ENCODE peak calls at places on chromosomes 1 and 21, in five cellular contexts. One of them, this sample, is unnamed.

GRCh38 chr1:102799496-102799895 is 308.8 kb downstream of the COL11A1 start:
- DNase-seq in cardiac fibroblast: peak; percentile 65
- DNase-seq in astrocyte of the spinal cord: peak; percentile 57
- DNase-seq in psoas muscle: no peak
- DNase-seq in WTC11: no peak
- DNase-seq in this sample: peak; percentile 3

GRCh38 chr1:14183312-14183711 is 415.2 kb upstream of the KAZN start:
- DNase-seq in astrocyte of the spinal cord: no peak
- DNase-seq in WTC11: no peak
- DNase-seq in psoas muscle: no peak
- DNase-seq in cardiac fibroblast: no peak
- DNase-seq in this sample: no peak

GRCh38 chr1:50458507-50458906 is 35.3 kb upstream of the DMRTA2 start:
- DNase-seq in psoas muscle: no peak
- DNase-seq in cardiac fibroblast: no peak
- DNase-seq in astrocyte of the spinal cord: peak; percentile 13
- DNase-seq in WTC11: no peak
- DNase-seq in this sample: no peak

GRCh38 chr1:62175568-62176179 is 19.0 kb upstream of the L1TD1 start:
- DNase-seq in cardiac fibroblast: peak; percentile 61
- DNase-seq in astrocyte of the spinal cord: peak; percentile 58
- DNase-seq in psoas muscle: no peak
- DNase-seq in WTC11: peak; percentile 45
- DNase-seq in this sample: peak; percentile 42

GRCh38 chr21:37564341-37564923 is 197.9 kb downstream of the DYRK1A start:
- DNase-seq in astrocyte of the spinal cord: peak; percentile 99
- DNase-seq in psoas muscle: peak; percentile 93
- DNase-seq in cardiac fibroblast: peak; percentile 99
- DNase-seq in WTC11: peak; percentile 37
- DNase-seq in this sample: peak; percentile 99

GRCh38 chr1:198677027-198677426 is 38.2 kb downstream of the PTPRC start:
- DNase-seq in psoas muscle: no peak
- DNase-seq in WTC11: no peak
- DNase-seq in cardiac fibroblast: peak; percentile 20
- DNase-seq in astrocyte of the spinal cord: no peak
- DNase-seq in this sample: peak; percentile 18

GRCh38 chr1:36520771-36521420 is 38.2 kb upstream of the CSF3R start:
- DNase-seq in WTC11: no peak
- DNase-seq in astrocyte of the spinal cord: no peak
- DNase-seq in psoas muscle: no peak
- DNase-seq in cardiac fibroblast: no peak
- DNase-seq in this sample: no peak

GRCh38 chr1:38728176-38728908 is 131.2 kb downstream of the RRAGC start:
- DNase-seq in psoas muscle: no peak
- DNase-seq in WTC11: no peak
- DNase-seq in astrocyte of the spinal cord: peak; percentile 72
- DNase-seq in cardiac fibroblast: peak; percentile 78
- DNase-seq in this sample: peak; percentile 1

GRCh38 chr1:47725000-47725731 is 272.0 kb downstream of the TRABD2B start:
- DNase-seq in WTC11: peak; percentile 77
- DNase-seq in psoas muscle: no peak
- DNase-seq in cardiac fibroblast: no peak
- DNase-seq in astrocyte of the spinal cord: no peak
- DNase-seq in this sample: no peak

GRCh38 chr1:97632075-97632474 is 288.8 kb downstream of the DPYD start:
- DNase-seq in psoas muscle: no peak
- DNase-seq in WTC11: no peak
- DNase-seq in cardiac fibroblast: peak; percentile 61
- DNase-seq in astrocyte of the spinal cord: peak; percentile 68
- DNase-seq in this sample: peak; percentile 6

GRCh38 chr1:33168556-33169289 is 13.1 kb downstream of the TRIM62 start:
- DNase-seq in WTC11: no peak
- DNase-seq in psoas muscle: no peak
- DNase-seq in cardiac fibroblast: no peak
- DNase-seq in astrocyte of the spinal cord: no peak
- DNase-seq in this sample: no peak

GRCh38 chr1:53959664-53960250 is 13.6 kb downstream of the LRRC42 start:
- DNase-seq in cardiac fibroblast: peak; percentile 48
- DNase-seq in WTC11: no peak
- DNase-seq in psoas muscle: no peak
- DNase-seq in astrocyte of the spinal cord: peak; percentile 22
- DNase-seq in this sample: peak; percentile 30

GRCh38 chr1:18919949-18920348 is 17.6 kb upstream of the ALDH4A1 start:
- DNase-seq in astrocyte of the spinal cord: no peak
- DNase-seq in psoas muscle: no peak
- DNase-seq in WTC11: no peak
- DNase-seq in cardiac fibroblast: no peak
- DNase-seq in this sample: no peak

GRCh38 chr1:18920931-18921330 is 18.6 kb upstream of the ALDH4A1 start:
- DNase-seq in psoas muscle: no peak
- DNase-seq in cardiac fibroblast: no peak
- DNase-seq in astrocyte of the spinal cord: no peak
- DNase-seq in WTC11: no peak
- DNase-seq in this sample: no peak

GRCh38 chr1:18922319-18922726 is 20.0 kb upstream of the ALDH4A1 start:
- DNase-seq in astrocyte of the spinal cord: peak; percentile 83
- DNase-seq in WTC11: no peak
- DNase-seq in psoas muscle: peak; percentile 86
- DNase-seq in cardiac fibroblast: peak; percentile 90
- DNase-seq in this sample: peak; percentile 83

GRCh38 chr1:18922848-18923475 is 20.6 kb upstream of the ALDH4A1 start:
- DNase-seq in WTC11: no peak
- DNase-seq in psoas muscle: peak; percentile 62
- DNase-seq in cardiac fibroblast: no peak
- DNase-seq in astrocyte of the spinal cord: no peak
- DNase-seq in this sample: no peak

DNA sequence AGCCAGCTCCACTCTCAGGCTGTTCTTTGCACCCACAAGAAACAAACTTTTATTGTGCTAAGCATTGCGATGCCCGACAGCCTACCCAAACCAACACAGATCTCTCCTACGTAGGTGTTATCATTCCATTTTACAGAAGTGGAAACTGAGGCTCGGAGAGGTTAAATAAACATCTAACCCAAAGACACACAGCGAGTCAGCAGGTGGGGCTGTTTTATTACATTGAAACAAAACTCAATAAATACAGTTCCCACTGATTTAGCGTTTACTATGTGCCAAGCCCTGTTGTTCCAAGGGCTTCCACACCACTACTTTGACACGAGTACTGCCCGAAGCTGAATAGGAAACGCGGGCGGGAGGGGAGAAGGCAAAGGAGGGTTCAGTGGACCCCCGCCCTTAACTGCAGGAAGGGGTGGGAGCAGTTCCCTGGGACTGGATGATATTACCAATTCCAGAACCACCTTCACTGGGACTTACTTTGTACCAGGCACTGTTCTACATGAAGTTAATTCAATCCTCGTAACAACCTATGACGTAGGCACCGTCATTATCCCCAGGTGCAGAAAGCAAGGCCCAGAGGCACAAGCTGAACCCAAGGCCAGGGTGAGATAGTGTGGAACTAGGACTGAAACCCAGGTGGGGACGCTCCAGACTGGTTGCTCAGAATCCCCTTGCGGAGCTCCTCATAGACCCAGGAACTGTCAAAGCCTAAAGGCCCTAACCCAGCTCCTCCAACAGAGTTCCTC is 19.3 kb upstream of the ALDH4A1 start:
- DNase-seq in cardiac fibroblast: no peak
- DNase-seq in astrocyte of the spinal cord: no peak
- DNase-seq in psoas muscle: no peak
- DNase-seq in WTC11: no peak
- DNase-seq in this sample: no peak
- TF ChIP-seq CTCF in cardiac fibroblast: peak; percentile 14
- TF ChIP-seq CTCF in astrocyte of the spinal cord: peak; percentile 18
- TF ChIP-seq CTCF in psoas muscle: no peak
- TF ChIP-seq CTCF in WTC11: no peak
- TF ChIP-seq CTCF in this sample: peak; percentile 46

GRCh38 chr1:65266501-65266900 is 42.8 kb upstream of the DNAJC6 start:
- DNase-seq in WTC11: no peak
- DNase-seq in cardiac fibroblast: no peak
- DNase-seq in astrocyte of the spinal cord: no peak
- DNase-seq in psoas muscle: no peak
- DNase-seq in this sample: no peak

GRCh38 chr1:65267291-65268087 is 41.9 kb upstream of the DNAJC6 start:
- DNase-seq in astrocyte of the spinal cord: no peak
- DNase-seq in cardiac fibroblast: no peak
- DNase-seq in WTC11: no peak
- DNase-seq in psoas muscle: no peak
- DNase-seq in this sample: no peak

GRCh38 chr1:65263286-65263685 is 46.1 kb upstream of the DNAJC6 start:
- DNase-seq in psoas muscle: no peak
- DNase-seq in cardiac fibroblast: no peak
- DNase-seq in astrocyte of the spinal cord: no peak
- DNase-seq in WTC11: no peak
- DNase-seq in this sample: no peak

GRCh38 chr1:65264197-65264929 is 45.0 kb upstream of the DNAJC6 start:
- DNase-seq in psoas muscle: no peak
- DNase-seq in astrocyte of the spinal cord: peak; percentile 64
- DNase-seq in cardiac fibroblast: peak; percentile 81
- DNase-seq in WTC11: peak; percentile 66
- DNase-seq in this sample: peak; percentile 76

DNA sequence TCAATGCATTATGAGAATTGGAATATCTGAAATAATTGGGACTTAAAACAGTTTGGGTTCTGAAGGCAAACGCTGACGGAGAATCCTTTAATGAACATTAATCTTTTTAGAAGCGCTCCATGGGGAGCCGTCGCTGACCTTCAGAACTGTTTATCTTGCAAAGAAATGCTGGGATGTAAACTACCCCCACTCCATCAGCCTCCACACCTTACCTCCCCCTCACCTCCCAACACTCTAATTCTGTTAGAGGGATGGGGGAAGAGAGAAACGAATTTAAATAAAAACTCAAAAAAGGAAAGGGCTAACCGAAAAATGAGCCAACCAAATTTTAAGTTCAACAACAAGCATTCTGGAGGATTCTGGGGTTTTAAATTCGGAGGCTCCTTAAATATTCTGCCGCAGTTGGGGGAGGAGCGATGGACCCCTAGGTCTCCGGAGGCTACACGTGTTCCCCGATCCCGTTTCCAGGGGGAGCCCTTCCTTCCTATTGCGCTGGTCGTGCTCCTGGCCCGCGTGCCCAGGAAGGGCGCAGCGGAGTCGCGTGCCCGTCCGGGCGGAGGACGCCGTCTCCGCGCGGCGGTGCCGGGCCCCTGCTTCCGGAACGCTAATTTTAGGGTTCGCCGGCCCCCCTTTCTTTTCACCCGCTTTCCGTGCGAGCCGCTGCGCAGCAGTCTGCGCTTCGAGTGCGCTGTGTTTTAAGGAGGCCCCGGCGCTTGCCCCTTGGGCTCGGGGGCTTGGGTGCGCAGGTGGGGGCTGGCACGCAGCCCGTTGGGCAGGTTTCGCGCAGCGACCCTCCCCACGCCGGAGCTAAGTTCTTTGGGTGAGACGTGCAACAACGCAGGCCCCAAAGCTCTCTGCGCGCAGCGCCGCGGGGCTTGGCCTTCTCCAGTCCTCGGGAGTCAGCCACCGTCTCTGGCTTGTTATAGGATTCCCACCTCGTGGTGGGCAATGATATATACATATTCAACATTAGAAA is 43.8 kb upstream of the DNAJC6 start:
- DNase-seq in psoas muscle: no peak
- DNase-seq in cardiac fibroblast: peak; percentile 59
- DNase-seq in WTC11: peak; percentile 80
- DNase-seq in astrocyte of the spinal cord: peak; percentile 35
- DNase-seq in this sample: peak; percentile 37
- TF ChIP-seq CTCF in psoas muscle: no peak
- TF ChIP-seq CTCF in cardiac fibroblast: peak; percentile 12
- TF ChIP-seq CTCF in WTC11: no peak
- TF ChIP-seq CTCF in astrocyte of the spinal cord: peak; percentile 46
- TF ChIP-seq CTCF in this sample: peak; percentile 68

DNA sequence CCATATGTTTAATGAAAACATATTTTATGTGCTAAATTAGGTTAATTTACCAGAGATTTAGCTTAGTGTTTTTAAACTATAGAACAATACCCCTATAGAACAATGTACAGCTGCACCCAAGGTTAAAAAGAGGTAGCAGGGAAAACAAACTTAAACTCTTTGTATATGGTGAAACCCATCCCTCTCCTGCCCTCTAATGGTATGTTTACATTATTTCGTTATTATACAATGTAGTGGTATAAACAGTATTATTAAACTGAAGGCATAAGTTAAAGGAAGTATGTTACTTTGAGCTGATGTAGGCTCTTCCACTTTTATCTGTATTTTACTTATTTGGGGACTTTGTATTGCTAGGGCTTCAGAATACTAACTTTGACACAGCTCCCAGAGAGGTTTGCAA is 16.7 kb upstream of the ZYG11A start:
- DNase-seq in astrocyte of the spinal cord: no peak
- DNase-seq in psoas muscle: no peak
- DNase-seq in WTC11: no peak
- DNase-seq in cardiac fibroblast: peak; percentile 25
- DNase-seq in this sample: peak; percentile 2
- TF ChIP-seq CTCF in astrocyte of the spinal cord: peak; percentile 3
- TF ChIP-seq CTCF in psoas muscle: no peak
- TF ChIP-seq CTCF in WTC11: no peak
- TF ChIP-seq CTCF in cardiac fibroblast: peak; percentile 16
- TF ChIP-seq CTCF in this sample: peak; percentile 55

GRCh38 chr1:187413770-187414169 is 585.0 kb downstream of the PLA2G4A start:
- DNase-seq in cardiac fibroblast: peak; percentile 2
- DNase-seq in psoas muscle: no peak
- DNase-seq in astrocyte of the spinal cord: peak; percentile 23
- DNase-seq in WTC11: no peak
- DNase-seq in this sample: no peak
- TF ChIP-seq CTCF in cardiac fibroblast: no peak
- TF ChIP-seq CTCF in psoas muscle: no peak
- TF ChIP-seq CTCF in astrocyte of the spinal cord: peak; percentile 10
- TF ChIP-seq CTCF in WTC11: peak; percentile 21
- TF ChIP-seq CTCF in this sample: no peak

GRCh38 chr1:94396356-94396755 is 21.8 kb upstream of the ABCD3 start:
- DNase-seq in WTC11: peak; percentile 47
- DNase-seq in astrocyte of the spinal cord: no peak
- DNase-seq in psoas muscle: no peak
- DNase-seq in cardiac fibroblast: peak; percentile 10
- DNase-seq in this sample: no peak
- TF ChIP-seq CTCF in WTC11: no peak
- TF ChIP-seq CTCF in astrocyte of the spinal cord: no peak
- TF ChIP-seq CTCF in psoas muscle: no peak
- TF ChIP-seq CTCF in cardiac fibroblast: peak; percentile 10
- TF ChIP-seq CTCF in this sample: peak; percentile 20

GRCh38 chr1:104648269-104648691 is 898.6 kb downstream of the AMY1C start:
- DNase-seq in cardiac fibroblast: peak; percentile 4
- DNase-seq in psoas muscle: no peak
- DNase-seq in astrocyte of the spinal cord: no peak
- DNase-seq in WTC11: no peak
- DNase-seq in this sample: peak; percentile 1
- TF ChIP-seq CTCF in cardiac fibroblast: no peak
- TF ChIP-seq CTCF in psoas muscle: peak; percentile 16
- TF ChIP-seq CTCF in astrocyte of the spinal cord: peak; percentile 30
- TF ChIP-seq CTCF in WTC11: peak; percentile 35
- TF ChIP-seq CTCF in this sample: peak; percentile 58